ENCODE peak calls at places on chromosomes 13 and 19, in seven cellular contexts. A, M, P, U, T, R and Z are unnamed samples.

GRCh38 chr13:100773429-100773828 is 98.8 kb upstream of the TMTC4 start:
- DNase-seq in A (no peak), M (no peak), P (no peak), U (no peak), T (no peak), R (no peak), Z (no peak)

GRCh38 chr13:33139186-33139585 is 123.0 kb downstream of the KL start:
- DNase-seq in A (no peak), M (peak), P (no peak), U (no peak), T (no peak), R (no peak), Z (no peak)

GRCh38 chr19:3809881-3810707 is 23.9 kb upstream of the MATK start:
- DNase-seq in A (no peak), M (no peak), P (no peak), U (no peak), T (no peak), R (no peak), Z (no peak)

GRCh38 chr13:45206340-45206739 is 5.5 kb upstream of the KCTD4 start:
- DNase-seq in A (no peak), M (no peak), P (peak), U (no peak), T (no peak), R (no peak), Z (no peak)

GRCh38 chr19:19205416-19206410 is 2.5 kb upstream of the NR2C2AP start:
- DNase-seq in A (no peak), M (no peak), P (no peak), U (no peak), T (no peak), R (no peak), Z (no peak)

GRCh38 chr13:97408938-97409337 is 25.0 kb upstream of the RAP2A start:
- DNase-seq in A (no peak), M (no peak), P (no peak), U (no peak), T (no peak), R (no peak), Z (no peak)

GRCh38 chr19:45817725-45818301 is 2.7 kb upstream of the RSPH6A start:
- DNase-seq in A (peak), M (no peak), P (no peak), U (no peak), T (no peak), R (no peak), Z (no peak)

GRCh38 chr19:54470276-54470887 is 2.7 kb downstream of the CDC42EP5 start:
- DNase-seq in A (no peak), M (no peak), P (no peak), U (no peak), T (no peak), R (no peak), Z (no peak)

GRCh38 chr13:98014766-98015165 is 61.3 kb downstream of the IPO5 start:
- DNase-seq in A (no peak), M (no peak), P (peak), U (no peak), T (no peak), R (no peak), Z (no peak)

GRCh38 chr13:51191743-51192142 is 30.5 kb upstream of the FAM124A start:
- DNase-seq in A (no peak), M (no peak), P (no peak), U (no peak), T (no peak), R (no peak), Z (no peak)

GRCh38 chr19:4369888-4370260 is 26.5 kb downstream of the MPND start:
- DNase-seq in A (peak), M (no peak), P (no peak), U (peak), T (peak), R (no peak), Z (no peak)

GRCh38 chr19:28406237-28406596 is 806.7 kb downstream of the UQCRFS1 start:
- DNase-seq in A (no peak), M (no peak), P (no peak), U (peak), T (no peak), R (no peak), Z (no peak)

GRCh38 chr13:23950736-23951510 is 53.6 kb upstream of the C1QTNF9B start:
- DNase-seq in A (no peak), M (no peak), P (no peak), U (no peak), T (no peak), R (no peak), Z (no peak)

GRCh38 chr19:40907968-40908735 is 26.1 kb upstream of the CYP2A7 start:
- DNase-seq in A (peak), M (peak), P (no peak), U (no peak), T (peak), R (no peak), Z (peak)

GRCh38 chr13:46181799-46182490 is at the start of gene LCP1:
- DNase-seq in A (no peak), M (no peak), P (no peak), U (no peak), T (peak), R (no peak), Z (peak)

DNA sequence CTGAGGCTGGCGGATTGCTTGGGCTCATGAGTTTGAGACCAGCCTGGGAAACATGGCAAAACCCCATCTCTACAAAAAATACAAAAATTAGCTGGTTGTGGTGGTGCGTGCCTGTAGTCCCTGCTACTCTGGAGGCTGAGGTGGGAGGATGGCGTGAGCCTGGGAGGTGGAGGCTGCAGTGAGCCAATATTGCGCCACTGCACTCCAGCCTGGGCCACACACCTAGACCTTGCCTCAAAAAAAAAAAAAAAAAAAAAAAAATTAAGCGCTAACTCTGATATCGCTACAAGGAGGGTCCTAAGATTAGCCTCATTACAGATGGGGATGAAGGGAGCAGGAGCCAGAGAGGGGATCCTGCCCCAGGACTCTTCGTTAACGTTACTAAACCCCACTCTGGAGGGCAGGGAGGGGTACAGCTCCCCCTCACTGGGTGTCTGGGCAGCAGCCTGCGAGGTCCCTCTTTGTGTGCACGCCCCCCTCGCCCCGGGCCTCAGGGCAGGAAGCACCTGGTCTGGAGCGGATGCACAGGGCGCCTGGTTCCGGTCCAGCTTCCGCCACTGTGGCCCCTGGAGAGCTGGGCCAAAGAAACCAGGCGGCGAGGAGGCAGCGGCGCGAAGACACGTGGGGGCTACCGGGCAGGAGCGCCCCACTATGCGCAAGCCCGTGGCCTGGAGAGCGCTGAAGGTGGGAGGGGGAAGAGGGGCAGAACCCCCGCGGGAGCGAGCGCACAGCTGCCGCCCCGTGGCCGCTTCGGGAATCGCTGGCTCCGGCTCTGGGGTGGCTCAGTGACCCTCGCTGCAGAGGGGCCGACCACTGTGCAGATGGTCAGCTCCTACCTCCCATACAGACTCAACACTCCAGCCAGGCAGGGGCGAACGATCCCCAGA is 1.5 kb upstream of the LYL1 start:
- DNase-seq in A (peak), M (peak), P (no peak), U (peak), T (no peak), R (no peak), Z (peak)
- H3K4me3 ChIP-seq in A (no peak), M (peak), P (no peak), U (no peak), T (peak), R (no peak), Z (peak)

GRCh38 chr13:109271991-109272454 is 514.4 kb downstream of the IRS2 start:
- DNase-seq in A (peak), M (no peak), P (no peak), U (no peak), T (no peak), R (no peak), Z (no peak)
- H3K4me3 ChIP-seq in A (no peak), M (no peak), P (no peak), U (no peak), T (no peak), R (no peak), Z (no peak)

GRCh38 chr19:47020132-47020805 is 632 bp downstream of the NPAS1 start:
- DNase-seq in A (peak), M (no peak), P (no peak), U (peak), T (no peak), R (no peak), Z (no peak)

GRCh38 chr19:47021536-47022139 is 2.0 kb downstream of the NPAS1 start:
- DNase-seq in A (peak), M (no peak), P (no peak), U (no peak), T (no peak), R (no peak), Z (no peak)

GRCh38 chr19:47018923-47019322 is 714 bp upstream of the NPAS1 start:
- DNase-seq in A (no peak), M (no peak), P (no peak), U (no peak), T (no peak), R (no peak), Z (no peak)

GRCh38 chr19:47020992-47021496 is 1.4 kb downstream of the NPAS1 start:
- DNase-seq in A (peak), M (no peak), P (no peak), U (no peak), T (no peak), R (no peak), Z (no peak)

GRCh38 chr19:47019431-47020041 is at the start of gene NPAS1:
- DNase-seq in A (peak), M (no peak), P (no peak), U (peak), T (no peak), R (no peak), Z (no peak)
- H3K4me3 ChIP-seq in A (peak), M (peak), P (peak), U (peak), T (no peak), R (peak), Z (no peak)

GRCh38 chr13:35741657-35742056 is 265.2 kb upstream of the MAB21L1 start:
- DNase-seq in A (no peak), M (no peak), P (no peak), U (no peak), T (no peak), R (no peak), Z (no peak)
- H3K4me3 ChIP-seq in A (no peak), M (no peak), P (no peak), U (no peak), T (no peak), R (no peak), Z (no peak)

DNA sequence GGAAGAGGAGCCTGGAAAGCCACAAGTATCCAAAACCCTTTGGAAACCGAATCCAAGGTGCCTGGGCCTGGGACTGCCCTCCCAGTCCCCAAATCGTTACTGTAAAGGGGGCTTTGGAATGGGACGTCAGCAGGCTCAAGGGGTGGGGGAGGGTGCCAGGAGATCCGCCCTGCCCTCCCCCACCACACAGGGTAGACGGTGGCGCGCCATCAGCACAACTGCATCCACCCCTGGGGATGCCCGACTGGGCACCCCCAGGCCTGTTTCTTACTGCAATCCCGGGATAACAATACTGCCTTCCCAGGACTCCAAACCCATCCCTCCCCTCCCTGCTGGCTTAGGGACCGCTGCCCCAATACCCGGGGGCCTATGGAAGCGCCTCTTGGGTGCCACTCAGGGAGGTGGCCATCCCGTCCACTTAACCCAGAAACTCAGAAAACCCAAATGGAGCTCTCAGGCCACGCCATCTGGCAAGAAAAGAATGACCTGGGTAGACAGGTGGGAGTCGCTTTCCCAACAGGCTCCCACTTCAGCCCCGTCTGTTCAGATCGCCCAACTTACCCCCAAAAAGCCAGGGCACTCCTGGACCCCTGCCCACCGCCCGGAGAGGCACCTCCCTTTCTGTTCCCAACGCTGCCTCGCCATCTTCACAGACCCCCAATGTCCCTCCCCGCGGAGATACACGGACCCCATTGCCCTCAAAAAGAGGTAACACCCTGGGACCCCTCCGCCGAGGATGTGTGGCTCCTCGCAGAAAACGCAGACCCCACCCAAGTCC is 2.4 kb downstream of the KLF16 start:
- DNase-seq in A (no peak), M (no peak), P (no peak), U (no peak), T (no peak), R (no peak), Z (peak)
- H3K4me3 ChIP-seq in A (peak), M (peak), P (peak), U (peak), T (no peak), R (peak), Z (peak)

GRCh38 chr19:6489278-6490061 is 7.9 kb upstream of the DENND1C start:
- DNase-seq in A (no peak), M (no peak), P (no peak), U (no peak), T (no peak), R (no peak), Z (no peak)
- H3K4me3 ChIP-seq in A (no peak), M (no peak), P (no peak), U (no peak), T (no peak), R (no peak), Z (no peak)